ENCODE peak calls at places on chromosome 21, in six cellular contexts. Z is Caco-2; G is glomerular endothelial cell; I is T-cell; T is NCI-H1417; H is activated CD4-positive, alpha-beta T cell treated with anti-CD3 and anti-CD28 coated beads, Interleukin-2, amount 10 ng/mL, durations not matched to agents 7 days and 5 days. W is an unnamed sample.
A peak's percentile ranks its signal among the peaks of the same experiment; 100 is the strongest.

GRCh38 chr21:35719105-35719504 is 341.2 kb downstream of the SETD4 start:
- DNase-seq in Z (no peak), G (no peak), I (no peak), T (no peak), H (no peak), W (no peak)

GRCh38 chr21:39196838-39197237 is 13.6 kb upstream of the PSMG1 start:
- DNase-seq in Z (no peak), G (no peak), I (no peak), T (no peak), H (no peak), W (no peak)

GRCh38 chr21:45643021-45643980 is at the start of gene PCBP3:
- DNase-seq in Z (peak; percentile 90), G (no peak), I (peak; percentile 90), T (peak; percentile 100), H (peak; percentile 96), W (peak; percentile 93)

GRCh38 chr21:45427331-45428271 is 22.6 kb downstream of the COL18A1 start:
- DNase-seq in Z (peak; percentile 78), G (peak; percentile 42), I (no peak), T (no peak), H (no peak), W (peak; percentile 96)

GRCh38 chr21:44952116-44952928 is 12.5 kb downstream of the SLX9 start:
- DNase-seq in Z (no peak), G (no peak), I (no peak), T (no peak), H (no peak), W (no peak)

GRCh38 chr21:30104246-30104645 is 62.4 kb downstream of the CLDN17 start:
- DNase-seq in Z (no peak), G (no peak), I (no peak), T (no peak), H (no peak), W (no peak)

GRCh38 chr21:16192900-16193299 is 463.1 kb downstream of the USP25 start:
- DNase-seq in Z (no peak), G (no peak), I (no peak), T (no peak), H (no peak), W (peak; percentile 73)

GRCh38 chr21:17463441-17463840 is 49.4 kb upstream of the CXADR start:
- DNase-seq in Z (peak; percentile 19), G (no peak), I (no peak), T (no peak), H (no peak), W (peak; percentile 99)

GRCh38 chr21:24290151-24290833 is 1317.0 kb downstream of the MRPL39 start:
- DNase-seq in Z (no peak), G (no peak), I (no peak), T (no peak), H (peak; percentile 71), W (no peak)

GRCh38 chr21:44312089-44312488 is 12.2 kb downstream of the PFKL start:
- DNase-seq in Z (no peak), G (no peak), I (no peak), T (no peak), H (no peak), W (no peak)

GRCh38 chr21:27700974-27701614 is 734.2 kb upstream of the ADAMTS5 start:
- DNase-seq in Z (peak; percentile 79), G (peak; percentile 60), I (no peak), T (peak; percentile 59), H (peak; percentile 67), W (peak; percentile 82)

GRCh38 chr21:43667191-43667904 is 8.0 kb downstream of the RRP1B start:
- DNase-seq in Z (no peak), G (no peak), I (no peak), T (no peak), H (no peak), W (peak; percentile 97)

GRCh38 chr21:21030311-21030710 is 32.1 kb downstream of the NCAM2 start:
- DNase-seq in Z (no peak), G (no peak), I (no peak), T (no peak), H (no peak), W (no peak)

GRCh38 chr21:41428847-41429246 is 2.8 kb downstream of the MX1 start:
- DNase-seq in Z (no peak), G (no peak), I (no peak), T (no peak), H (no peak), W (no peak)

GRCh38 chr21:41684381-41685245 is 82.2 kb downstream of the RIPK4 start:
- DNase-seq in Z (peak; percentile 51), G (no peak), I (no peak), T (no peak), H (no peak), W (peak; percentile 78)

GRCh38 chr21:42316891-42317290 is 1.7 kb upstream of the TFF3 start:
- DNase-seq in Z (no peak), G (no peak), I (no peak), T (peak; percentile 57), H (no peak), W (no peak)

GRCh38 chr21:44089001-44089911 is 17.9 kb upstream of the PWP2 start:
- DNase-seq in Z (no peak), G (no peak), I (peak; percentile 34), T (no peak), H (peak; percentile 62), W (no peak)

GRCh38 chr21:31529406-31529805 is 130.1 kb upstream of the SOD1 start:
- DNase-seq in Z (no peak), G (no peak), I (no peak), T (no peak), H (no peak), W (no peak)

GRCh38 chr21:43362306-43362927 is 64.5 kb downstream of the SIK1 start:
- DNase-seq in Z (no peak), G (no peak), I (peak; percentile 67), T (no peak), H (peak; percentile 86), W (peak; percentile 36)

GRCh38 chr21:45135122-45135521 is 60.7 kb downstream of the ADARB1 start:
- DNase-seq in Z (no peak), G (no peak), I (no peak), T (no peak), H (no peak), W (no peak)

GRCh38 chr21:32585970-32586369 is 647 bp upstream of the TCP10L start:
- DNase-seq in Z (no peak), G (no peak), I (no peak), T (no peak), H (no peak), W (no peak)

GRCh38 chr21:16420086-16420724 is 690.4 kb downstream of the USP25 start:
- DNase-seq in Z (no peak), G (no peak), I (no peak), T (peak; percentile 64), H (no peak), W (no peak)

GRCh38 chr21:32728455-32729237 is 833 bp upstream of the SYNJ1 start:
- DNase-seq in Z (no peak), G (no peak), I (no peak), T (peak; percentile 51), H (no peak), W (no peak)

GRCh38 chr21:29072873-29073221 is 601 bp downstream of the CCT8 start:
- DNase-seq in Z (no peak), G (no peak), I (no peak), T (no peak), H (no peak), W (peak; percentile 37)

GRCh38 chr21:37458669-37459276 is 92.2 kb downstream of the DYRK1A start:
- DNase-seq in Z (peak; percentile 58), G (no peak), I (no peak), T (no peak), H (no peak), W (no peak)

GRCh38 chr21:32726742-32727477 is 903 bp downstream of the SYNJ1 start:
- DNase-seq in Z (peak; percentile 45), G (no peak), I (no peak), T (peak; percentile 48), H (peak; percentile 17), W (peak; percentile 16)

GRCh38 chr21:28516996-28517592 is 475.6 kb downstream of the LTN1 start:
- DNase-seq in Z (peak; percentile 80), G (no peak), I (peak; percentile 34), T (peak; percentile 21), H (peak; percentile 69), W (peak; percentile 53)

GRCh38 chr21:21101911-21102310 is 103.7 kb downstream of the NCAM2 start:
- DNase-seq in Z (peak; percentile 46), G (no peak), I (no peak), T (no peak), H (no peak), W (peak; percentile 71)

GRCh38 chr21:42003051-42003461 is 7.1 kb downstream of the ZBTB21 start:
- DNase-seq in Z (no peak), G (no peak), I (no peak), T (no peak), H (no peak), W (peak; percentile 27)

GRCh38 chr21:29637126-29637525 is 302.7 kb downstream of the GRIK1 start:
- DNase-seq in Z (no peak), G (no peak), I (no peak), T (no peak), H (no peak), W (no peak)

GRCh38 chr21:15445327-15445726 is 284.5 kb upstream of the USP25 start:
- DNase-seq in Z (no peak), G (no peak), I (no peak), T (no peak), H (no peak), W (no peak)

GRCh38 chr21:34022557-34023335 is 50.6 kb upstream of the MRPS6 start:
- DNase-seq in Z (no peak), G (no peak), I (no peak), T (peak; percentile 22), H (peak; percentile 26), W (no peak)

W was measured in amniotic epithelial cell.